ENCODE peak calls at places on chromosomes 12 and 14, in ten cellular contexts. Y is WERI-Rb-1; J is CD4-positive, alpha-beta T cell; I is ovary; L is thoracic aorta; V is A549; R is AG09319; F is astrocyte of the spinal cord; B is progenitor cell of endocrine pancreas; E is SK-N-SH. U is an unnamed sample.

GRCh38 chr14:105364100-105364708 is 34.1 kb upstream of the TEX22 start:
- DNase-seq in F (no peak), I (peak; percentile 22), Y (peak; percentile 45), V (peak; percentile 20), R (peak; percentile 10), B (no peak), E (peak; percentile 95), J (peak; percentile 33), L (no peak), U (no peak)

GRCh38 chr14:96083667-96084320 is 44.6 kb downstream of the C14orf132 start:
- DNase-seq in E (no peak), L (no peak), I (no peak), Y (no peak), B (no peak), R (no peak), V (no peak), J (no peak), F (no peak), U (no peak)

GRCh38 chr14:69055973-69056372 is 76.9 kb upstream of the ACTN1 start:
- DNase-seq in V (no peak), F (no peak), E (no peak), L (no peak), J (no peak), Y (no peak), I (no peak), R (no peak), B (no peak), U (no peak)

GRCh38 chr12:20527396-20528154 is 159.2 kb downstream of the PDE3A start:
- DNase-seq in V (peak; percentile 78), E (no peak), L (no peak), F (peak; percentile 92), J (no peak), I (no peak), Y (no peak), R (no peak), B (no peak), U (peak; percentile 25)

GRCh38 chr14:68261092-68261842 is 441.7 kb downstream of the RAD51B start:
- DNase-seq in Y (no peak), L (no peak), B (no peak), J (no peak), E (no peak), I (no peak), F (no peak), V (no peak), R (no peak), U (no peak)

GRCh38 chr14:97760050-97760449 is 962.9 kb downstream of the VRK1 start:
- DNase-seq in J (no peak), I (no peak), F (no peak), E (no peak), R (no peak), B (no peak), Y (no peak), V (no peak), L (no peak), U (no peak)

GRCh38 chr12:88752183-88752582 is 171.9 kb upstream of the KITLG start:
- DNase-seq in J (no peak), R (no peak), Y (no peak), E (no peak), B (no peak), F (no peak), I (no peak), L (no peak), V (no peak), U (no peak)

GRCh38 chr12:613996-614726 is 49.1 kb downstream of the NINJ2 start:
- DNase-seq in F (peak; percentile 23), Y (peak; percentile 28), I (no peak), B (no peak), J (peak; percentile 21), E (peak; percentile 73), R (no peak), V (no peak), L (no peak), U (no peak)

GRCh38 chr12:674272-674781 is 11.1 kb upstream of the NINJ2 start:
- DNase-seq in R (no peak), J (peak; percentile 28), Y (no peak), I (no peak), E (no peak), L (no peak), V (no peak), B (no peak), F (no peak), U (no peak)

GRCh38 chr12:57864382-57864781 is 17.9 kb upstream of the CTDSP2 start:
- DNase-seq in J (no peak), I (no peak), E (peak; percentile 69), B (no peak), L (no peak), R (no peak), Y (no peak), V (peak; percentile 40), F (no peak), U (no peak)

GRCh38 chr14:68458840-68459469 is 333.9 kb downstream of the ZFP36L1 start:
- DNase-seq in R (peak; percentile 71), V (peak; percentile 96), L (no peak), F (peak; percentile 85), E (peak; percentile 9), Y (peak; percentile 72), I (no peak), J (no peak), B (no peak), U (peak; percentile 97)

GRCh38 chr14:64610049-64610746 is 60.4 kb downstream of the PPP1R36 start:
- DNase-seq in R (no peak), I (no peak), J (no peak), E (no peak), B (no peak), F (no peak), V (no peak), L (no peak), Y (no peak), U (no peak)

DNA sequence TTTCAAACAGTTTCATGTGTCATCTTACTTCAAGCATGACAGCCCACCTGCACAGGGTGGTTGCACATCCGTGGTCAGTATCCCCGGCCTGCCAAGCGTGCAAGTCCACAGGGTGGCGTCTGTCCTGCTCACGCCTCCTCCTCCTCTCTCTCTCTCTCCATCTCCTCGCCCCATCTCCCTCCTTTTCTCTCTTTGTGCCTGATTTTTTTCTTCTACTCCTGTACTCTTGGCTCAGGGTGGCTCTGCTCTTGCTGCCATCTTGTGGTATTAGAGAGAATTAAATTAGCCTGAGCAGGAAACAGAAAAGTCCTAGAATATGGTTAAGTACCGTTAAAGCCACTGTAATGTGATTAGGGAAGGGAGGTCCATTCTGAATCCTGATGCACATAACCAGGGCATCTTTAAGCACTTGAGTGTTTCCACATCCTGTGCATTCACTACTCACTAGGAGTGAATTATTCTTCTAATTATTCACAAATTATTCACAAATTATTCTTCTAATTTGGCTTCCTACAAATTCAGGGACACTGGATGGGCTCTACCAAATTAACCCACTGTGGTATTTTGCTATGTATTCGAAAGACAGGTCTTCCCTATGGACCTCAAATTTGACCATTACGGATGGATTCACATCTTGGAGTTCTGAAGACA is 25.5 kb upstream of the DTX1 start:
- DNase-seq in I (peak; percentile 16), L (no peak), Y (peak; percentile 68), B (no peak), J (no peak), E (peak; percentile 71), R (peak; percentile 34), F (peak; percentile 74), V (peak; percentile 72), U (peak; percentile 62)
- TF ChIP-seq CTCF in I (peak; percentile 23), L (peak; percentile 68), Y (peak; percentile 49), B (peak; percentile 77), J (peak; percentile 55), E (peak; percentile 76), R (peak; percentile 72), F (peak; percentile 71), V (peak; percentile 88), U (peak; percentile 82)

DNA sequence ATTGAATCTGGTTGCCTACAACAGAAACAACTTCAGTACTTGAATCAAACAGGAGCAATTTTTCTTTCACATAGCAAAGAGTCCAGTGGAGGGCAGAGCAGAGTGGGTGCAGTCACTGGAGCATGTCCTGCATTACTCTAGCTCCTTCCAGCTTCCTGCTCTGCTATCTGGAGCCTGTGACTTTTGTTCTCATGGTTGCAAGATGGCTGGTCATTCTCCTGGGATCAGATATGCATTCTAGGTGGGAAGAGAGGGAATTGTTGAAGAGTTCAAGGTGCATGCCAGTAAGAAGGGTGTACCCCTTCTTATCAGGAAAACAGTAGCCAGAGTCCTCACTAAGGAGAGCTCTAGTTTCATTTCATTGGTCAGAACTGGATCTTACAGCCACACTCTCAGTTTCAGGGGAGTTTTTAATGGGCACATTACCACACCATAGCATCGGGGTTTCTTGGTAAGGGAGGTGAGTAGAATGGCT is 8.0 kb downstream of the IFT43 start:
- DNase-seq in Y (no peak), F (no peak), L (no peak), I (no peak), J (no peak), V (no peak), R (no peak), E (no peak), B (no peak), U (no peak)
- TF ChIP-seq CTCF in Y (no peak), F (no peak), L (no peak), I (no peak), J (no peak), V (no peak), R (no peak), E (no peak), B (no peak), U (peak; percentile 55)

GRCh38 chr12:122884860-122885259 is 11.1 kb downstream of the VPS37B start:
- DNase-seq in J (no peak), I (no peak), V (no peak), E (no peak), R (no peak), F (no peak), Y (no peak), B (no peak), L (no peak), U (no peak)
- TF ChIP-seq CTCF in J (no peak), I (no peak), V (no peak), E (no peak), R (no peak), F (no peak), Y (no peak), B (no peak), L (no peak), U (no peak)

DNA sequence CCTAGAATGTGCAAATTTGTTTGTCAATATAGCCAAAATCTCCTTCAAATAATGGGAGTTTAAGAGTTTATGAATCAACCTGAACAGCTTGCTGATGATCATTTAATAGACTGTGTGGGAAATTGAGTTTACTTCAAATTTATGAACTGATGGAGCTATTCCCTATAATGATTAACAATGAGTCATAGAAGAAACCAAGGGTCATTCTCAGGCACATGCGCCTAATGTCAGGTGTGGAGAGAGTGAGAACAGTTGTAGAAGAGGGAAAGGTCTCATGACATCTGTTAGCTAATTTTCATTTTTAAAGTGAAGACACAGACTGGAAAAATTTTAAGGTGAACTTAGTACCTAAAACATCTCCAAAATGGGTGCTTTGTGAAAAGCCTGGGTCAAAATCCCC is 191.8 kb downstream of the BMP4 start:
- DNase-seq in F (no peak), L (no peak), Y (no peak), J (no peak), E (no peak), I (no peak), B (no peak), V (no peak), R (no peak), U (no peak)
- TF ChIP-seq CTCF in F (no peak), L (no peak), Y (no peak), J (no peak), E (no peak), I (no peak), B (no peak), V (no peak), R (no peak), U (no peak)